ENCODE peak calls at places on chromosomes 2 and 18, in six cellular contexts. F, X, V, L, R and U are unnamed samples.
A peak's percentile ranks its signal among the peaks of the same experiment; 100 is the strongest.

GRCh38 chr2:137797630-137798029 is 166.6 kb upstream of the HNMT start:
- DNase-seq in X (no peak), L (no peak), V (no peak), R (no peak), F (no peak), U (no peak)

GRCh38 chr18:490024-490366 is 10.5 kb downstream of the COLEC12 start:
- DNase-seq in X (no peak), L (no peak), V (no peak), F (no peak), R (no peak), U (no peak)

GRCh38 chr2:95389256-95390119 is 13.0 kb upstream of the FAHD2A start:
- DNase-seq in L (peak; percentile 40), R (peak; percentile 28), F (no peak), V (peak; percentile 30), X (peak; percentile 81), U (peak; percentile 78)

GRCh38 chr18:24086082-24086481 is 52.8 kb upstream of the CABYR start:
- DNase-seq in L (no peak), F (peak; percentile 72), V (peak; percentile 95), R (no peak), X (no peak), U (no peak)

GRCh38 chr2:46814160-46814559 is 101.4 kb downstream of the MCFD2 start:
- DNase-seq in X (no peak), V (no peak), L (no peak), R (no peak), F (no peak), U (peak; percentile 74)

GRCh38 chr2:107808986-107809385 is 17.7 kb upstream of the RGPD4 start:
- DNase-seq in V (no peak), F (no peak), R (no peak), X (no peak), L (no peak), U (no peak)

GRCh38 chr2:10597956-10598355 is 91.8 kb downstream of the NOL10 start:
- DNase-seq in L (no peak), R (no peak), V (no peak), F (no peak), X (no peak), U (no peak)

GRCh38 chr2:70854416-70854815 is 18.8 kb upstream of the CD207 start:
- DNase-seq in F (no peak), R (no peak), X (no peak), V (no peak), L (no peak), U (no peak)

GRCh38 chr2:190646780-190647626 is 1.9 kb upstream of the NAB1 start:
- DNase-seq in V (no peak), R (no peak), X (no peak), F (no peak), L (no peak), U (no peak)

GRCh38 chr2:188404341-188405004 is 112.8 kb downstream of the GULP1 start:
- DNase-seq in L (no peak), R (no peak), V (no peak), F (no peak), X (no peak), U (no peak)

GRCh38 chr18:76450452-76450851 is 44.6 kb downstream of the ZNF516 start:
- DNase-seq in V (no peak), X (no peak), R (no peak), F (no peak), L (no peak), U (no peak)